ENCODE peak calls at places on chromosome 7, in four cellular contexts. T is right atrium auricular region; Q is cardiac septum; E is stimulated activated CD4-positive, alpha-beta T cell treated with anti-CD3 and anti-CD28 coated beads, Interleukin-4, amount 100 ng/mL, for 1 hour. A is an unnamed sample.

GRCh38 chr7:102396710-102397019 is 502 bp downstream of the PRKRIP1 start:
- DNase-seq in Q (no peak), T (no peak), E (no peak), A (no peak)

GRCh38 chr7:16644624-16644986 is 949 bp downstream of the ANKMY2 start:
- DNase-seq in T (no peak), E (peak), Q (no peak), A (peak)

GRCh38 chr7:57407125-57407524 is 42.9 kb upstream of the ZNF716 start:
- DNase-seq in T (peak), E (no peak), Q (no peak), A (no peak)

GRCh38 chr7:92834661-92835139 is 1.7 kb downstream of the CDK6 start:
- DNase-seq in T (no peak), E (no peak), Q (no peak), A (peak)

GRCh38 chr7:13028731-13029099 is 341.3 kb downstream of the ARL4A start:
- DNase-seq in T (no peak), E (no peak), Q (no peak), A (no peak)

GRCh38 chr7:111521660-111522059 is 40.6 kb downstream of the IMMP2L start:
- DNase-seq in Q (no peak), E (no peak), T (no peak), A (no peak)

GRCh38 chr7:39016609-39017008 is 38.9 kb downstream of the POU6F2 start:
- DNase-seq in T (no peak), E (no peak), Q (no peak), A (no peak)

GRCh38 chr7:45159296-45159695 is 1.7 kb downstream of the RAMP3 start:
- DNase-seq in E (no peak), Q (peak), T (no peak), A (peak)

GRCh38 chr7:55977831-55978230 is 13.4 kb downstream of the NIPSNAP2 start:
- DNase-seq in E (no peak), Q (no peak), T (no peak), A (no peak)

GRCh38 chr7:159104188-159105030 is 40.3 kb downstream of the VIPR2 start:
- DNase-seq in T (no peak), E (no peak), Q (peak), A (no peak)

GRCh38 chr7:71591876-71592275 is 459.9 kb downstream of the GALNT17 start:
- DNase-seq in E (no peak), T (no peak), Q (no peak), A (no peak)

GRCh38 chr7:22723642-22724041 is 3.4 kb upstream of the IL6 start:
- DNase-seq in Q (no peak), E (no peak), T (no peak), A (no peak)

GRCh38 chr7:137949416-137950262 is 52.2 kb downstream of the CREB3L2 start:
- DNase-seq in T (no peak), E (no peak), Q (no peak), A (no peak)

GRCh38 chr7:45657136-45657889 is 83.1 kb downstream of the ADCY1 start:
- DNase-seq in E (no peak), T (peak), Q (peak), A (no peak)

GRCh38 chr7:137578541-137578940 is 235.0 kb upstream of the PTN start:
- DNase-seq in Q (no peak), T (no peak), E (no peak), A (no peak)

GRCh38 chr7:132882714-132883428 is 199.0 kb downstream of the CHCHD3 start:
- DNase-seq in Q (no peak), T (no peak), E (peak), A (no peak)

A was measured in coronary artery.